ENCODE peak calls at places on chromosome X, in five cellular contexts. V is endodermal cell, E is MM.1S, X is OCI-LY7, I is Karpas-422. U is an unnamed sample.

GRCh38 chrX:140701480-140701879 is 8.1 kb upstream of the LINC00632 start:
- DNase-seq in V (no peak), E (peak), X (no peak), I (peak), U (no peak)

GRCh38 chrX:18681996-18682395 is 10.1 kb upstream of the RS1 start:
- DNase-seq in V (no peak), E (no peak), X (no peak), I (no peak), U (peak)

GRCh38 chrX:51461053-51462050 is 35.0 kb downstream of the NUDT11 start:
- DNase-seq in V (no peak), E (peak), X (peak), I (peak), U (no peak)

GRCh38 chrX:38804481-38805293 is 3.4 kb downstream of the MID1IP1 start:
- DNase-seq in V (peak), E (peak), X (peak), I (no peak), U (peak)

GRCh38 chrX:50157545-50158125 is 43.2 kb downstream of the AKAP4 start:
- DNase-seq in V (no peak), E (no peak), X (no peak), I (no peak), U (no peak)

GRCh38 chrX:142711801-142712200 is 313.9 kb upstream of the SPANXN4 start:
- DNase-seq in V (no peak), E (no peak), X (no peak), I (no peak), U (no peak)

GRCh38 chrX:153970398-153971123 is 1.1 kb downstream of the HCFC1 start:
- DNase-seq in V (peak), E (peak), X (peak), I (peak), U (peak)

GRCh38 chrX:46588263-46588662 is 14.7 kb downstream of the CHST7 start:
- DNase-seq in V (peak), E (no peak), X (peak), I (no peak), U (no peak)

GRCh38 chrX:13897571-13897970 is 80.7 kb upstream of the GPM6B start:
- DNase-seq in V (no peak), E (no peak), X (no peak), I (no peak), U (no peak)

GRCh38 chrX:20067709-20068315 is 48.9 kb downstream of the MAP7D2 start:
- DNase-seq in V (peak), E (no peak), X (no peak), I (peak), U (no peak)

GRCh38 chrX:70129811-70130210 is 3.4 kb upstream of the IGBP1 start:
- DNase-seq in V (no peak), E (no peak), X (no peak), I (no peak), U (no peak)

GRCh38 chrX:52271212-52271611 is 86.5 kb downstream of the MAGED4 start:
- DNase-seq in V (peak), E (peak), X (peak), I (peak), U (peak)

GRCh38 chrX:41846714-41847113 is 76.6 kb downstream of the CASK start:
- DNase-seq in V (no peak), E (no peak), X (no peak), I (no peak), U (no peak)

GRCh38 chrX:46673596-46673995 is 85.3 kb downstream of the SLC9A7 start:
- DNase-seq in V (no peak), E (no peak), X (no peak), I (no peak), U (no peak)

GRCh38 chrX:74614193-74614909 is at the start of gene RLIM:
- DNase-seq in V (peak), E (peak), X (peak), I (peak), U (peak)

GRCh38 chrX:9352243-9352642 is 112.6 kb upstream of the TBL1X start:
- DNase-seq in V (no peak), E (peak), X (peak), I (peak), U (no peak)

GRCh38 chrX:37504991-37505390 is 66.5 kb upstream of the LANCL3 start:
- DNase-seq in V (no peak), E (no peak), X (no peak), I (no peak), U (no peak)

GRCh38 chrX:23901065-23901464 is 6.7 kb downstream of the APOO start:
- DNase-seq in V (no peak), E (no peak), X (no peak), I (no peak), U (no peak)

GRCh38 chrX:134543201-134543797 is 83.3 kb downstream of the HPRT1 start:
- DNase-seq in V (no peak), E (no peak), X (no peak), I (no peak), U (no peak)

GRCh38 chrX:134545524-134545923 is 85.6 kb downstream of the HPRT1 start:
- DNase-seq in V (peak), E (no peak), X (no peak), I (no peak), U (no peak)

GRCh38 chrX:134542485-134542884 is 82.5 kb downstream of the HPRT1 start:
- DNase-seq in V (peak), E (no peak), X (peak), I (peak), U (peak)

GRCh38 chrX:134544614-134545255 is 84.8 kb downstream of the HPRT1 start:
- DNase-seq in V (peak), E (no peak), X (no peak), I (no peak), U (no peak)

GRCh38 chrX:134544189-134544588 is 84.2 kb downstream of the HPRT1 start:
- DNase-seq in V (no peak), E (no peak), X (no peak), I (no peak), U (no peak)
- H3K4me3 ChIP-seq in V (peak), E (no peak), X (no peak), I (no peak), U (no peak)

GRCh38 chrX:148611993-148612392 is 111.6 kb downstream of the AFF2 start:
- DNase-seq in V (no peak), E (no peak), X (no peak), I (no peak), U (no peak)
- H3K27ac ChIP-seq in V (no peak), E (no peak), X (peak), I (peak), U (peak)

DNA sequence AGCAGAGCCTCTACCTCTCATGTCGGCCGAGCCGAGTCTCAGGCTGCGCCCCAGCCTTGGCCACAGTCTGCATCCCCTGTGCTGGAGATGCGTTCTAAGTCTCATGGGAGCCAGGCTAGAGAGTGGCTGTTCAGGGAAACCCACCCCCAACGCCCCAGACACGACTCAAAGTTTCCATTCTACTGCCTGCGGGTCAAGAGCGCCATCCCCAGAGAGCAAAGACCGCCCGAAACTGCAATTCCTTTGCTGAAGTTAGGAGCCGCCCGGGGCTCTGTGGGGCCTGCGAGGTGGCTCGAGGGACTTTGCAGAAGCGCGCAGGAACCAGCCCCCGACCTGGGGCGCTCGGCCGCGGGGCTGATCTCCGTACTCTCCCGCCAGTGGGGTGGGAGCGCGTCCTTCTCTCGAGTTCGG is 10.0 kb upstream of the ELF4 start:
- DNase-seq in V (peak), E (no peak), X (peak), I (peak), U (no peak)
- H3K4me3 ChIP-seq in V (no peak), E (peak), X (peak), I (peak), U (no peak)

DNA sequence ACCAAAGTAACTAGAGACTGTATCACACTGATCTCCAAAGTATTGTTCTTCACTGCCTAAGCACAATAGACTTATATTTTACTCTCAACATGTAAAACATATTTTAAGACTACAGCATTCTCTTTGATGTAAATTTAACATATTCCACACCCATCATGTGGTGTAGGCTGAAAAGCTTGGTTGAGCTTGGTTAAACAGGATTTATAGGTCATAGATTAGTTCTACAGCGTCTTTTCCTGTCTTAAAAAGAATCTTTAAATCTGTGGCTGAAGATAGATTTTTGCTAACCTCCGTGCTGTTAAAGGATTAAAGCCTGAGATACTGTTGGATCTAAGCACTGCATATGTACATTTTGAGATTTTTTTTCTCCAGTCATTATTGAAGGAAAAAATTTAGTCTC is 379.9 kb downstream of the SH2D1A start:
- DNase-seq in V (no peak), E (peak), X (no peak), I (no peak), U (no peak)
- H3K27ac ChIP-seq in V (no peak), E (peak), X (no peak), I (no peak), U (no peak)

GRCh38 chrX:100643212-100643611 is 787 bp upstream of the SRPX2 start:
- DNase-seq in V (no peak), E (no peak), X (no peak), I (no peak), U (no peak)

GRCh38 chrX:100645106-100645505 is 1.1 kb downstream of the SRPX2 start:
- DNase-seq in V (no peak), E (no peak), X (no peak), I (no peak), U (no peak)

GRCh38 chrX:100642296-100642695 is 1.7 kb upstream of the SRPX2 start:
- DNase-seq in V (no peak), E (no peak), X (no peak), I (no peak), U (no peak)

GRCh38 chrX:100647095-100647494 is 3.1 kb downstream of the SRPX2 start:
- DNase-seq in V (no peak), E (no peak), X (peak), I (peak), U (no peak)

DNA sequence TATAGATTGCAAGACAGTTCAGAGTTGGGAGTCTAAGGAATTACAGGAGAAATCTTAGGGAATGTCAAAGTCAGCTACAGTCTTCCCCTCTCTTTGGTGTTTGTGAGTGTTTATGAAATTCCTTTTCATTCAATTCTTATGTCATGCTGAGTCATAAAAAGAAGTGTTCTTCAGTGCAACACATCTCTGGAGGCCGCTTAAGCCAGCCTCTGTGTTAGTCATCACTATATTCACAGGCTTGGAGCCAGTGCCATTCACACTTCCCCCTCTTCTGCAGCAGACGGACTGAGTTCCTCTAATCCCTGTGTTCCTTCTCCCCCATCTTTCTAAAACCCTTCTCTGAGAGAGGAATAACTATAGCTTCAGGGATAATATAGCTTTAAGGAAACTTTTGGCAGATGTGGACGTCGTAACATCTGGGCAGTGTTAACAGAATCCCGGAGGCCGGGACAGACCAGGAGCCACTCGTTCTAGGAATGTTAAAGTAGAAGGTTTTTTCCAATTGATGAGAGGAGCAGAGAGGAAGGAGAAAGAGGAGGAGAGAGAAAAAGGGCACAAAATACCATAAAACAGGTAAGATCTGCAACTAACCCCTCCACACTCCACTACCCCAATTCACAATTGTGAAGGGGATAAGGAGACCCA is at the start of gene SRPX2:
- DNase-seq in V (no peak), E (no peak), X (no peak), I (no peak), U (no peak)
- H3K4me3 ChIP-seq in V (no peak), E (no peak), X (no peak), I (no peak), U (no peak)